ENCODE peak calls at places on chromosomes 16 and 17, in ten cellular contexts. N is fibroblast of pulmonary artery; L is cortex of kidney; G is GM04503; F is EL; K is activated CD8-positive, alpha-beta memory T cell treated with anti-CD3 and anti-CD28 coated beads, Interleukin-2, amount 50 U/mL, for 4 hours; Y is heart right ventricle; S is stimulated activated CD4-positive, alpha-beta T cell treated with anti-CD3 and anti-CD28 coated beads, Interleukin-1b, Interleukin-23, amount 100 ng/mL, for 4 hours; O is central memory CD4-positive, alpha-beta T cell; M is AG20443. Q is an unnamed sample.

GRCh38 chr17:10628756-10629155 is 28.4 kb downstream of the MYH3 start:
- DNase-seq in N (no peak), L (no peak), G (no peak), F (no peak), K (no peak), Y (no peak), S (no peak), O (no peak), M (no peak), Q (no peak)

GRCh38 chr17:29611351-29612093 is 11.2 kb downstream of the CORO6 start:
- DNase-seq in N (no peak), L (no peak), G (no peak), F (no peak), K (no peak), Y (no peak), S (no peak), O (no peak), M (no peak), Q (no peak)

GRCh38 chr16:76882105-76882504 is 308.9 kb upstream of the MON1B start:
- DNase-seq in N (no peak), L (no peak), G (no peak), F (no peak), K (no peak), Y (no peak), S (no peak), O (no peak), M (no peak), Q (no peak)

GRCh38 chr16:67544844-67545664 is 16.4 kb downstream of the RIPOR1 start:
- DNase-seq in N (no peak), L (no peak), G (no peak), F (no peak), K (no peak), Y (no peak), S (no peak), O (no peak), M (peak; percentile 2), Q (no peak)

GRCh38 chr17:48056879-48057278 is 8.7 kb downstream of the NFE2L1 start:
- DNase-seq in N (no peak), L (no peak), G (no peak), F (no peak), K (no peak), Y (no peak), S (no peak), O (no peak), M (no peak), Q (no peak)

GRCh38 chr17:79540306-79540705 is 70.5 kb downstream of the RBFOX3 start:
- DNase-seq in N (no peak), L (no peak), G (no peak), F (no peak), K (no peak), Y (no peak), S (no peak), O (no peak), M (no peak), Q (no peak)

GRCh38 chr16:57527610-57528360 is 8.6 kb downstream of the CCDC102A start:
- DNase-seq in N (no peak), L (no peak), G (no peak), F (no peak), K (no peak), Y (no peak), S (no peak), O (no peak), M (no peak), Q (no peak)

GRCh38 chr16:80899804-80900592 is 95.6 kb upstream of the CDYL2 start:
- DNase-seq in N (peak; percentile 97), L (no peak), G (no peak), F (peak; percentile 40), K (no peak), Y (peak; percentile 87), S (no peak), O (no peak), M (peak; percentile 64), Q (no peak)

GRCh38 chr16:30649725-30650368 is 913 bp upstream of the PRR14 start:
- DNase-seq in N (no peak), L (no peak), G (no peak), F (no peak), K (no peak), Y (peak; percentile 42), S (no peak), O (peak; percentile 9), M (no peak), Q (no peak)

GRCh38 chr16:87140211-87141200 is 176.7 kb downstream of the C16orf95 start:
- DNase-seq in N (no peak), L (no peak), G (no peak), F (no peak), K (no peak), Y (no peak), S (no peak), O (no peak), M (no peak), Q (no peak)

GRCh38 chr17:385195-385835 is 32.7 kb upstream of the RPH3AL start:
- DNase-seq in N (no peak), L (no peak), G (no peak), F (peak; percentile 44), K (peak; percentile 24), Y (peak; percentile 83), S (no peak), O (no peak), M (peak; percentile 59), Q (no peak)

GRCh38 chr16:4369006-4369766 is 2.5 kb upstream of the VASN start:
- DNase-seq in N (no peak), L (no peak), G (no peak), F (peak; percentile 80), K (no peak), Y (peak; percentile 15), S (no peak), O (no peak), M (peak; percentile 66), Q (no peak)

GRCh38 chr17:66893863-66894262 is 58.9 kb downstream of the CACNG5 start:
- DNase-seq in N (no peak), L (no peak), G (no peak), F (no peak), K (no peak), Y (no peak), S (no peak), O (no peak), M (no peak), Q (no peak)

GRCh38 chr16:12321363-12321762 is 344.8 kb downstream of the SNX29 start:
- DNase-seq in N (no peak), L (no peak), G (no peak), F (no peak), K (no peak), Y (no peak), S (no peak), O (no peak), M (no peak), Q (no peak)

GRCh38 chr17:55158439-55158838 is 106.3 kb upstream of the HLF start:
- DNase-seq in N (peak; percentile 44), L (no peak), G (no peak), F (peak; percentile 27), K (no peak), Y (no peak), S (no peak), O (no peak), M (no peak), Q (no peak)

GRCh38 chr16:29765167-29766032 is 12.7 kb upstream of the ZG16 start:
- DNase-seq in N (no peak), L (no peak), G (no peak), F (no peak), K (no peak), Y (no peak), S (no peak), O (no peak), M (no peak), Q (no peak)

GRCh38 chr17:15490634-15491261 is 23.3 kb upstream of the CDRT4 start:
- DNase-seq in N (peak; percentile 73), L (no peak), G (peak; percentile 58), F (peak; percentile 90), K (no peak), Y (peak; percentile 71), S (no peak), O (no peak), M (peak; percentile 92), Q (no peak)

GRCh38 chr17:70144260-70144846 is 25.0 kb upstream of the KCNJ2 start:
- DNase-seq in N (peak; percentile 65), L (no peak), G (no peak), F (peak; percentile 39), K (no peak), Y (no peak), S (no peak), O (no peak), M (peak; percentile 13), Q (no peak)